ENCODE peak calls at places on chromosomes 1 and 21, in five cellular contexts. O is choroid plexus epithelial cell, Z is BJ, T is endothelial cell, C is DND-41. N is an unnamed sample.

GRCh38 chr1:90127288-90127953 is 132.5 kb downstream of the ZNF326 start:
- DNase-seq in Z (no peak), T (no peak), C (no peak), O (no peak), N (no peak)

GRCh38 chr1:9826616-9827015 is 2.9 kb upstream of the CLSTN1 start:
- DNase-seq in O (no peak), T (no peak), Z (no peak), C (no peak), N (no peak)

GRCh38 chr1:66262233-66262632 is 271.7 kb upstream of the SGIP1 start:
- DNase-seq in O (peak), Z (peak), T (no peak), C (no peak), N (no peak)

GRCh38 chr1:9877962-9878361 is 32.1 kb downstream of the CTNNBIP1 start:
- DNase-seq in C (no peak), T (no peak), O (no peak), Z (no peak), N (no peak)

GRCh38 chr1:212930986-212931678 is 19.2 kb upstream of the VASH2 start:
- DNase-seq in O (no peak), T (no peak), Z (no peak), C (no peak), N (no peak)

GRCh38 chr1:220879090-220879508 is at the start of gene HLX:
- DNase-seq in Z (peak), T (peak), O (peak), C (no peak), N (peak)

GRCh38 chr1:44811714-44812151 is 3.4 kb downstream of the BTBD19 start:
- DNase-seq in C (no peak), Z (peak), T (no peak), O (peak), N (no peak)

GRCh38 chr1:223496883-223497282 is 103.7 kb downstream of the CCDC185 start:
- DNase-seq in T (no peak), O (no peak), Z (no peak), C (no peak), N (no peak)

GRCh38 chr1:40823971-40824370 is 38.2 kb downstream of the CITED4 start:
- DNase-seq in O (no peak), C (no peak), Z (no peak), T (no peak), N (no peak)

GRCh38 chr1:197197430-197197997 is 51.0 kb upstream of the ASPM start:
- DNase-seq in T (no peak), C (no peak), Z (no peak), O (no peak), N (no peak)

GRCh38 chr1:12448746-12449177 is 169.2 kb downstream of the DHRS3 start:
- DNase-seq in Z (peak), C (no peak), O (peak), T (no peak), N (no peak)

GRCh38 chr21:34520769-34521508 is 8.9 kb upstream of the KCNE1 start:
- DNase-seq in O (no peak), Z (no peak), T (no peak), C (no peak), N (no peak)

GRCh38 chr1:223229756-223230155 is 86.7 kb upstream of the TLR5 start:
- DNase-seq in O (no peak), Z (no peak), C (peak), T (no peak), N (no peak)

GRCh38 chr1:71522721-71523120 is 441.9 kb upstream of the ZRANB2 start:
- DNase-seq in T (no peak), O (no peak), Z (peak), C (no peak), N (no peak)

GRCh38 chr1:38680801-38681510 is 178.6 kb downstream of the RRAGC start:
- DNase-seq in Z (no peak), O (peak), C (peak), T (peak), N (no peak)

GRCh38 chr1:83734411-83734810 is 264.5 kb downstream of the TTLL7 start:
- DNase-seq in C (no peak), O (no peak), T (no peak), Z (no peak), N (no peak)

GRCh38 chr1:83741348-83741747 is 257.6 kb downstream of the TTLL7 start:
- DNase-seq in T (no peak), Z (no peak), O (no peak), C (no peak), N (no peak)

GRCh38 chr1:83735525-83735924 is 263.4 kb downstream of the TTLL7 start:
- DNase-seq in O (no peak), Z (no peak), C (no peak), T (no peak), N (no peak)
- TF ChIP-seq CTCF in O (no peak), Z (no peak), C (no peak), T (no peak), N (no peak)

GRCh38 chr21:41668051-41668541 is 98.8 kb downstream of the RIPK4 start:
- DNase-seq in C (no peak), O (no peak), T (no peak), Z (no peak), N (no peak)

GRCh38 chr21:41668686-41669532 is 97.9 kb downstream of the RIPK4 start:
- DNase-seq in T (no peak), Z (no peak), C (no peak), O (no peak), N (no peak)

GRCh38 chr21:41670056-41670805 is 96.6 kb downstream of the RIPK4 start:
- DNase-seq in O (no peak), T (no peak), Z (no peak), C (no peak), N (no peak)

GRCh38 chr21:41671212-41671762 is 95.6 kb downstream of the RIPK4 start:
- DNase-seq in C (no peak), O (no peak), T (no peak), Z (no peak), N (no peak)

DNA sequence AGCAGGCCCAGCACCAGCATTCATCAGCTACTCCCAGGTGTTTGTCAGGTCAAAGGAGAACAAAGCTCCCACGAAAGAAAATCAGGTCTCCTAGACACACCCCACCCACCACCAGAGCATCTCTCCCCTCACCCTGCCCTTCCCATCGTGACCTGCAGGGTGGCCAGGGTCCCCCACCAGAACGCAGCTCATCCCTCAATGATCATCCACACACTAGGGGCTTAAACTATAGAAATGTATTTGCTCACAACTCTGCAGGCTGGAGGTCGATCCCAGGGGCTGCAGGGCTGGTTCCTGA is 97.4 kb downstream of the RIPK4 start:
- DNase-seq in T (no peak), Z (no peak), O (no peak), C (no peak), N (no peak)
- TF ChIP-seq CTCF in T (no peak), Z (no peak), O (no peak), C (peak), N (no peak)

DNA sequence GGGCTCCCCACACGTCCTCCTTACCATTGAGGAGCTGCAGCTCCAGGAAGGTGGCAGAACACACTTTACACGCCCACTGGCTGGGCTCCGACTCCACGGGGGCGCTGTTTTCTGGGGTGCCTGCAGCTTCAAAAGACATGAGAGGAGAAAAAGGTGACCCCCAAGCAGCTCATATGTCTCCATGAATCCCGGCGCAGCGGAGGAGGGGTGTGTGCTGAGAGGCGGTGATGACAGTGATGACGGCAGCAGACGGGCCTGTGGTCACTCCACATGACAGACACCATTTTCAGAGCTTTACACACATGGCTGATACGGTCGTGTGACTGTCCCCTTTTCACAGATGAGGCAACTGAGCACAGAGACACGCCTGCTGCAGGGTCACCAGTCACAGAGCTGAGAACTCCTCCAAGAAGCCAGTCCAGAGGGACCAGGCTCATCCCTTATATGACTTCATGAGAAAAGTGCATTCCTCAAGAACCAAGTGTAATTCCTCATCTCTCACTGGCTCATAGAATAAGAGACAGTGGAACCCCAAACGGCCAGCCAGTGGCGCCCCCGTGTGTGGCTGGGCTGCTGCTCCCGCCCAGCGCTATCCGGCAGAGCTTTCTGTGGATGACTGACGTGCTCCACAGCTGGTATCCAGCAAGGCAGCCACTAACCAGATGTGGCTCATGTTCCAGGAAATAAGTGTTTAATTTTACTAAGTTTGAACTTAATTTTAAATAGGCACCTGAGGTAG is 31.9 kb downstream of the PRDM15 start:
- DNase-seq in T (no peak), O (peak), C (no peak), Z (no peak), N (no peak)
- TF ChIP-seq CTCF in T (no peak), O (peak), C (peak), Z (peak), N (no peak)

GRCh38 chr1:53450225-53450624 is 9.0 kb upstream of the DMRTB1 start:
- DNase-seq in T (no peak), O (no peak), C (no peak), Z (no peak), N (no peak)
- TF ChIP-seq CTCF in T (peak), O (peak), C (peak), Z (peak), N (no peak)

N was measured in activated B cell treated with CpG ODN at 0.5 μM for 24 hours.